ENCODE peak calls at places on chromosomes 1 and 21, in eight cellular contexts. T is BE2C, W is neural progenitor cell, J is SK-N-SH, O is IMR-90, B is mammary epithelial cell, H is lung, V is lower lobe of right lung. R is an unnamed sample. For H3K36me3 and H3K9me3, the result is how much of the 10 kb centered on the place peaks cover.

GRCh38 chr1:69919922-69920273 is 285.5 kb downstream of the LRRC40 start:
- DNase-seq in T (no peak), W (no peak), J (no peak), O (no peak), B (no peak), H (no peak), V (no peak), R (no peak)

GRCh38 chr21:46109251-46110221 is 11.6 kb downstream of the COL6A2 start:
- DNase-seq in T (peak), W (no peak), J (peak), O (no peak), B (no peak), H (peak), V (no peak), R (no peak)

GRCh38 chr1:78619029-78619428 is 1.2 kb upstream of the IFI44L start:
- DNase-seq in T (no peak), W (no peak), J (no peak), O (no peak), B (no peak), H (no peak), V (no peak), R (no peak)

GRCh38 chr1:221097479-221098281 is 218.4 kb downstream of the HLX start:
- DNase-seq in T (no peak), W (no peak), J (no peak), O (peak), B (peak), H (no peak), V (no peak), R (peak)

GRCh38 chr1:41765109-41765655 is 153.5 kb downstream of the HIVEP3 start:
- DNase-seq in T (no peak), W (no peak), J (no peak), O (no peak), B (no peak), H (no peak), V (no peak), R (no peak)

GRCh38 chr1:237393632-237394031 is 351.6 kb downstream of the RYR2 start:
- DNase-seq in T (no peak), W (no peak), J (no peak), O (no peak), B (no peak), H (no peak), V (no peak), R (no peak)

GRCh38 chr1:208834346-208835081 is 590.3 kb upstream of the PLXNA2 start:
- DNase-seq in T (no peak), W (peak), J (no peak), O (no peak), B (no peak), H (no peak), V (no peak), R (no peak)

GRCh38 chr1:43796111-43796581 is 88.8 kb downstream of the ST3GAL3 start:
- DNase-seq in T (no peak), W (no peak), J (no peak), O (peak), B (peak), H (no peak), V (no peak), R (peak)

GRCh38 chr1:161044535-161044907 is 1.3 kb downstream of the USF1 start:
- DNase-seq in T (no peak), W (peak), J (no peak), O (peak), B (no peak), H (no peak), V (no peak), R (no peak)

GRCh38 chr1:168163670-168164069 is 15.1 kb upstream of the TIPRL start:
- DNase-seq in T (no peak), W (no peak), J (no peak), O (no peak), B (no peak), H (no peak), V (no peak), R (no peak)

GRCh38 chr1:171286032-171286705 is 27.8 kb upstream of the FMO4 start:
- DNase-seq in T (no peak), W (no peak), J (no peak), O (peak), B (peak), H (no peak), V (no peak), R (no peak)

GRCh38 chr1:210591214-210591613 is 262.5 kb downstream of the HHAT start:
- DNase-seq in T (no peak), W (no peak), J (no peak), O (no peak), B (no peak), H (no peak), V (no peak), R (no peak)

DNA sequence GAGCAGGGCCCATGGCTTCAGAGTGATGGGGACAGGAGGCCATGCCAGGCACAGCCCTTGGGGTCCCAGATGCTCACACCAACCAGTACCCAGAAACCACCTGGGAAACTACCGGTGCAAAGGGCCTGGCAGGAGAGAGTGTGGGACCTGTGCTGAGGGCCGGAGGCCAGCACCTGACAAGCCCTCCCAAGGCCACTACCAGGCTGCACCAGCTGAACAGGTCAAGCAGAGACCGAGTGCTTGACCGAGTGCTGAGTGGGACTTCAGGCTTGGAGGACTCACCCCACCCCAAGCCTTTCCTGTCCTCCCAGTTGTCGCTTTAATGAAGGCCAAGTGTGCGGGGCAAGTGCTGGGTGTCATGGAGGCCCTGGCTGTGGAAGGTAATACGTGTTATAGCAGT is 36.5 kb downstream of the SNAP47 start:
- DNase-seq in T (no peak), W (no peak), J (no peak), O (no peak), B (no peak), H (no peak), V (no peak), R (no peak)
- H3K36me3 ChIP-seq in T (under half), W (under half), J (under half), O (under half), B (under half), H (under half), V (half or more), R (under half)

DNA sequence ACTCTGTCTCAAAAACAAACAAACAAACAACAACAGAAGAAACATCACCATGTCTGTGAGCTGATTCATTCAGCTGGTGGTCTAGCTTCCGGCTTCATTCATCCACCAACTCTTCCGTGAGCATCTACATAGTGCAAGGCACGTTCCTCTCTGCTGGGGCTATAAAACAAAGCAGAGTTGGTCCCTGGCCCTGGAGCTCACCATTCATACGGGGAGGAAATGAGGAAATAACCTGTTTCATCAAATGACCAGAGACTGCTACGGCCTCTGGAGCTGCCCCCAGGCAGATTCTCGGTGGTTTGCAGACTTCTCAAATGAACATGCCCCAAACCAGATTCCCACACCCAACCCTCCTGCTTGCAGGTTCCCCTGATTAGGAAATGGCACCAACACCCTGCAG is 41.0 kb upstream of the ID3 start:
- DNase-seq in T (peak), W (no peak), J (no peak), O (no peak), B (no peak), H (no peak), V (no peak), R (no peak)
- H3K4me3 ChIP-seq in T (no peak), W (no peak), J (no peak), O (no peak), B (no peak), H (no peak), V (no peak), R (no peak)

GRCh38 chr1:33061827-33062226 is 19.1 kb upstream of the AZIN2 start:
- DNase-seq in T (no peak), W (no peak), J (no peak), O (no peak), B (no peak), H (no peak), V (no peak), R (no peak)
- H3K9me3 ChIP-seq in T (under half), W (under half), J (under half), O (under half), B (under half), H (under half), V (under half), R (under half)

GRCh38 chr21:33550772-33551660 is 8.2 kb downstream of the SON start:
- DNase-seq in T (no peak), W (no peak), J (no peak), O (no peak), B (no peak), H (no peak), V (no peak), R (no peak)
- H3K36me3 ChIP-seq in T (half or more), W (under half), J (half or more), O (half or more), B (half or more), H (under half), V (half or more), R (half or more)

GRCh38 chr1:240667351-240667750 is 55.4 kb upstream of the GREM2 start:
- DNase-seq in T (no peak), W (no peak), J (no peak), O (no peak), B (no peak), H (peak), V (no peak), R (no peak)
- H3K4me3 ChIP-seq in T (no peak), W (no peak), J (no peak), O (no peak), B (no peak), H (no peak), V (no peak), R (no peak)

GRCh38 chr1:13228343-13228781 is 2.4 kb upstream of the PRAMEF18 start:
- DNase-seq in T (peak), W (no peak), J (no peak), O (no peak), B (no peak), H (peak), V (no peak), R (peak)
- H3K9me3 ChIP-seq in T (under half), W (under half), J (under half), O (under half), B (under half), H (under half), V (under half), R (under half)

GRCh38 chr1:21876267-21876666 is 60.8 kb downstream of the HSPG2 start:
- DNase-seq in T (no peak), W (no peak), J (no peak), O (no peak), B (no peak), H (no peak), V (no peak), R (no peak)

GRCh38 chr1:21879928-21880618 is 57.0 kb downstream of the HSPG2 start:
- DNase-seq in T (no peak), W (no peak), J (no peak), O (no peak), B (no peak), H (no peak), V (no peak), R (no peak)

GRCh38 chr1:21878840-21879478 is 58.2 kb downstream of the HSPG2 start:
- DNase-seq in T (no peak), W (no peak), J (no peak), O (no peak), B (no peak), H (no peak), V (no peak), R (no peak)

GRCh38 chr1:21880619-21880970 is 56.5 kb downstream of the HSPG2 start:
- DNase-seq in T (no peak), W (no peak), J (no peak), O (no peak), B (no peak), H (no peak), V (no peak), R (no peak)

GRCh38 chr1:21878009-21878809 is 58.9 kb downstream of the HSPG2 start:
- DNase-seq in T (no peak), W (no peak), J (no peak), O (no peak), B (no peak), H (no peak), V (no peak), R (no peak)
- H3K36me3 ChIP-seq in T (under half), W (under half), J (under half), O (half or more), B (under half), H (half or more), V (half or more), R (half or more)